ENCODE peak calls at places on chromosome 6, in six cellular contexts. M is Peyer's patch, O is prostate gland, V is suprapubic skin, L is HCT116, G is adrenal gland. H is an unnamed sample.

GRCh38 chr6:48378874-48379407 is 267.9 kb upstream of the PTCHD4 start:
- DNase-seq in M (no peak), O (no peak), V (no peak), L (no peak), G (no peak), H (no peak)

GRCh38 chr6:77106992-77107391 is 356.3 kb downstream of the HTR1B start:
- DNase-seq in M (no peak), O (no peak), V (no peak), L (no peak), G (no peak), H (no peak)

GRCh38 chr6:157604816-157605215 is 218.2 kb upstream of the SNX9 start:
- DNase-seq in M (no peak), O (no peak), V (no peak), L (no peak), G (no peak), H (no peak)

GRCh38 chr6:44254201-44254956 is 2.9 kb downstream of the SLC35B2 start:
- DNase-seq in M (no peak), O (no peak), V (no peak), L (no peak), G (no peak), H (peak; percentile 66)

GRCh38 chr6:105282801-105283585 is 103.2 kb upstream of the POPDC3 start:
- DNase-seq in M (no peak), O (no peak), V (no peak), L (no peak), G (no peak), H (no peak)

GRCh38 chr6:143236151-143236788 is 175.6 kb downstream of the AIG1 start:
- DNase-seq in M (no peak), O (no peak), V (no peak), L (peak; percentile 16), G (peak; percentile 58), H (no peak)

GRCh38 chr6:155103816-155104366 is 108.8 kb downstream of the TIAM2 start:
- DNase-seq in M (no peak), O (no peak), V (no peak), L (no peak), G (no peak), H (no peak)

GRCh38 chr6:130158548-130158947 is 64.2 kb downstream of the SAMD3 start:
- DNase-seq in M (no peak), O (no peak), V (no peak), L (no peak), G (no peak), H (no peak)

GRCh38 chr6:149454405-149454848 is 30.4 kb downstream of the ZC3H12D start:
- DNase-seq in M (peak; percentile 86), O (peak; percentile 85), V (peak; percentile 92), L (no peak), G (peak; percentile 97), H (peak; percentile 90)

GRCh38 chr6:30194797-30195690 is 18.2 kb downstream of the TRIM26 start:
- DNase-seq in M (no peak), O (no peak), V (no peak), L (no peak), G (no peak), H (no peak)

GRCh38 chr6:169190144-169190584 is 63.5 kb downstream of the THBS2 start:
- DNase-seq in M (peak; percentile 64), O (no peak), V (peak; percentile 86), L (no peak), G (no peak), H (no peak)

GRCh38 chr6:112232845-112233256 is 21.5 kb downstream of the LAMA4 start:
- DNase-seq in M (no peak), O (no peak), V (no peak), L (no peak), G (peak; percentile 32), H (no peak)

GRCh38 chr6:498795-499231 is 107.3 kb downstream of the IRF4 start:
- DNase-seq in M (no peak), O (no peak), V (no peak), L (no peak), G (no peak), H (no peak)

GRCh38 chr6:82955841-82956240 is 109.8 kb downstream of the UBE3D start:
- DNase-seq in M (no peak), O (no peak), V (no peak), L (no peak), G (no peak), H (no peak)

DNA sequence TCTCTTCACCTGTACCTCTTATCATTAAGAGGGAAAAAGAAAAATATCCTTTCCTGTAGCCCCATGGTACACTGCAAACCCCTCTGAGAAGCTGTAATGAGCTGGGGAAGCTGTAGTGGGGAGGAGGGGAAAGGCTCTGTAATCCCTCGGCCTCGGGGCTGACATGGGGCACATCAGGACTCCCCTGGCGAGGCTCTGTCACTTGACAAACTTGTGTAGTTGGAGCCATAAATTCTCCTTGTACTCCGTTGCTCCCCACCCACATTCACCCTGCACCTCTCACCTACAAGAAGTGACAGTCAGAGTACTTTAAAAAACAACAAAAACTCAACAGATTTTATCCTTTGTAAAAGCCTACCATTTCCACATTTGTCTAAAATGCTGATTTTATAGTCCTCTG is 475.7 kb upstream of the AGPAT4 start:
- DNase-seq in M (no peak), O (no peak), V (no peak), L (no peak), G (no peak), H (no peak)
- H3K4me1 ChIP-seq in M (no peaks in the 10 kb centered on the region), O (no peaks in the 10 kb centered on the region), V (no peaks in the 10 kb centered on the region), L (peaks cover 4% of the 10 kb centered on the region), G (no peaks in the 10 kb centered on the region), H (no peaks in the 10 kb centered on the region)

DNA sequence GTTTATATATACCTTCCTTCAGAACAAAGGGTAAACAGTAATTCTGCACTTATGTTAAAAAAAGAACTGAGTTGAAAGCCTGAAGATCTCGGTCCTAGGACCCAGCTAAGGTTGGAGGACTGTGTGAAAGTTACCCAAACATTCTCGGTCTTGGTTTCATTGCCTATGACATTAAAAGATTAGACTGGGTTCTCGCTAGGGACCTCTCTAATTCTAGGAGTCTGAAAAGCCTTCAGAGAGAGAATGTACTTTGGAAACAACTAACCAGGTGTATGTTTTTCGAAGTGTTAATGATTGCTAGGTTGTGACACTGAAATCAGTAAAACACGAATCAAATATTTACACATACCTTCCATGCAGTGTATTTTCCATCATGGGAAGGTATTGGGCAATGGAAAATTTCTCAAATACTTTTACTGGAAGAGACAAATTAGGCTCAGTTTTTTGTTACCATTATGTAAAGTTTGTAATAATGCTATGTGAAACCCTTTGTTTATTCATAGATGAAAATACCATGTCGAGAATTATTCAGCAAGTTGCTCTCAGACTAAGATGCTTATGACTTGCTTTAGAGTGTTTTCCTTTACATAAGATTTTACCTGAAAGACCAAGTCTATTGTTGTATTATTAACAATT is 113.7 kb upstream of the LOC128125822 start:
- DNase-seq in M (no peak), O (no peak), V (no peak), L (no peak), G (no peak), H (no peak)
- TF ChIP-seq POLR2A in M (no peak), O (no peak), V (no peak), L (no peak), G (no peak), H (no peak)

GRCh38 chr6:87683890-87684289 is 18.1 kb downstream of the AKIRIN2 start:
- DNase-seq in M (no peak), O (no peak), V (no peak), L (no peak), G (no peak), H (no peak)
- H3K4me1 ChIP-seq in M (peaks cover 4% of the 10 kb centered on the region), O (no peaks in the 10 kb centered on the region), V (peaks cover 6% of the 10 kb centered on the region), L (no peaks in the 10 kb centered on the region), G (peaks cover 74% of the 10 kb centered on the region), H (peaks cover 18% of the 10 kb centered on the region)

DNA sequence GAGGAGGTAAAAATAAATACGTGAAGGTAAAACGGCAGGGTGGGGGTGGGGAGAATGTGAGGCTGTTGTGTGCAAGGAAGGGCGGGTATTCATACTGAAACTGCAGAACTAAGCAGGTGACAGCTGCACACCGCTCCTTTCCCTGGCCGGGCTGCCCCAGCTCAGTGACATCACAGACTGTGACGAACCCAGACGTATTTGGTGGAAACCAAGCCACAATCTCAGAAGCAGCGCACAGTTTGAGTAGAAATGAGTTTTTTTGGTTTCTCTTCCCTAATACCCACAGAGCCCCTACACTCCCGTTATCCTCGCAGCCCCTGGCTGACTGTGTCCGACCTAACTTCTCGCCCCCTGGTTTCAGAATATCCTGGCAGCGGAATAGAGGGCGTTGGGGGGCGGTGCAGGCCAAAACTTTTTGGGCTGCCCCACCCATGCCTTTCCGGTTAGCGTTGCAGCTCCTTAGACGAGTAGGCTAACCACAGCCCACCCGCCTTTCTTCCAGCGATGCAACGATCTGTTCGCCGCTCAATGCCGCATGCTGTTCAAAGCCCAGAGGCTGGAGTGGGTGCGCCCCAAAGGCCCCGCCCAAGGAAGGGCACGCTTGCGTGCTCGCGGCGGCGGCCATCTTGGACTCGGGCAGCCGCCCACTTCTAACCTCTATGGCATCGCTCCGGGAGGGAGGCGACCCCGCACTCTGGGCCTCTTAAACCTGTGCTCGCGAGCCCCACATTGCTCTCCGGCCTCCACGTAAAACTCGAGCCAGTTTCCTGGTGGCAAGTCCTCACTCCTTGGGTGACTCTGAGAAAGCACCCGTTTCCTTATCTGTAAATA is 9.1 kb downstream of the BAK1 start:
- DNase-seq in M (peak; percentile 94), O (peak; percentile 72), V (peak; percentile 89), L (peak; percentile 31), G (peak; percentile 83), H (peak; percentile 97)
- TF ChIP-seq POLR2A in M (peak; percentile 59), O (peak; percentile 22), V (no peak), L (peak; percentile 70), G (peak; percentile 40), H (peak; percentile 5)

DNA sequence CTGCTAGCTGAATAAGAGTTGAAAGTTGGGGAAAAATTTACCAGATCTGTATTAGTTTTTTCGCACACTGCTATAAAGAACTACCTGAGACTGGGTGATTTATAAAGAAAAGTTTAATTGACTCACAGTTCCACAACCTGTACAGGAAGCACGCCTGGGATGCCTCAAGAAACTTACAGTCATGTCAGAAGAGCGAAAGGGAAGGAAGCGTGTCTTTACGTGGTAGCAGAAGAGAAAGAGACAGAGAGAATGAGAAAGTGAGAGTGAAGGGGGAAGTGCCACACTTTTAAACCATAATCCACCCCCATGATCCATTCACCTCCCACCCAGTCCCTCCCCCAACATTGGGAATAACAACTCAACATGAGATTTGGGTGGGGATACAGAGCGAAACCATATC is 79.6 kb downstream of the KHDC1L start:
- DNase-seq in M (no peak), O (no peak), V (no peak), L (no peak), G (no peak), H (no peak)
- H3K4me1 ChIP-seq in M (no peaks in the 10 kb centered on the region), O (no peaks in the 10 kb centered on the region), V (no peaks in the 10 kb centered on the region), L (no peaks in the 10 kb centered on the region), G (no peaks in the 10 kb centered on the region), H (no peaks in the 10 kb centered on the region)

GRCh38 chr6:3869632-3870527 is 20.7 kb downstream of the FAM50B start:
- DNase-seq in M (peak; percentile 59), O (no peak), V (no peak), L (no peak), G (no peak), H (no peak)
- TF ChIP-seq POLR2A in M (peak; percentile 38), O (no peak), V (no peak), L (no peak), G (no peak), H (no peak)

GRCh38 chr6:52664991-52665686 is 5.8 kb upstream of the TMEM14A start:
- DNase-seq in M (no peak), O (no peak), V (no peak), L (no peak), G (no peak), H (no peak)

GRCh38 chr6:52666523-52666922 is 4.4 kb upstream of the TMEM14A start:
- DNase-seq in M (no peak), O (no peak), V (no peak), L (no peak), G (no peak), H (no peak)

GRCh38 chr6:52664185-52664990 is 6.5 kb upstream of the TMEM14A start:
- DNase-seq in M (peak; percentile 95), O (peak; percentile 91), V (peak; percentile 92), L (peak; percentile 93), G (peak; percentile 87), H (peak; percentile 91)

GRCh38 chr6:52670502-52671409 is at the start of gene TMEM14A:
- DNase-seq in M (peak; percentile 97), O (peak; percentile 91), V (peak; percentile 97), L (peak; percentile 89), G (peak; percentile 94), H (peak; percentile 98)

GRCh38 chr6:52667572-52667971 is 3.3 kb upstream of the TMEM14A start:
- DNase-seq in M (no peak), O (no peak), V (no peak), L (no peak), G (no peak), H (no peak)
- H3K4me1 ChIP-seq in M (peaks cover 14% of the 10 kb centered on the region), O (no peaks in the 10 kb centered on the region), V (peaks cover 39% of the 10 kb centered on the region), L (peaks cover 41% of the 10 kb centered on the region), G (peaks cover 26% of the 10 kb centered on the region), H (peaks cover 26% of the 10 kb centered on the region)